ENCODE peak calls at places on chromosomes 7 and 10, in seven cellular contexts. U is HepG2, K is SK-N-SH, V is HCT116, N is GM12878, W is H1, C is K562. I is an unnamed sample. For H3K27me3, the result is how much of the 10 kb centered on the place peaks cover.

GRCh38 chr10:70714961-70715360 is 42.7 kb downstream of the ADAMTS14 start:
- DNase-seq in U (no peak), K (no peak), W (no peak), N (no peak), C (no peak), V (no peak), I (no peak)

GRCh38 chr7:157797361-157797760 is 460.6 kb downstream of the DNAJB6 start:
- DNase-seq in C (no peak), U (no peak), W (no peak), V (no peak), N (no peak), K (no peak), I (no peak)

GRCh38 chr7:104160375-104160774 is 47.4 kb downstream of the ORC5 start:
- DNase-seq in W (no peak), N (no peak), K (peak), C (peak), V (no peak), U (no peak), I (no peak)

GRCh38 chr7:133770863-133771492 is 356.2 kb upstream of the LRGUK start:
- DNase-seq in N (no peak), W (no peak), U (peak), C (no peak), K (no peak), V (no peak), I (no peak)

GRCh38 chr10:124125305-124126116 is 32.1 kb upstream of the CHST15 start:
- DNase-seq in W (no peak), C (no peak), N (no peak), K (no peak), V (peak), U (peak), I (no peak)

GRCh38 chr7:140023728-140024127 is 39.0 kb downstream of the PARP12 start:
- DNase-seq in N (no peak), K (no peak), W (no peak), V (no peak), C (no peak), U (no peak), I (no peak)

GRCh38 chr10:92110039-92110794 is 180.7 kb downstream of the CPEB3 start:
- DNase-seq in K (no peak), W (no peak), C (no peak), U (no peak), V (no peak), N (no peak), I (no peak)

GRCh38 chr7:63113713-63114285 is 884.9 kb upstream of the ZNF722 start:
- DNase-seq in K (no peak), V (no peak), C (no peak), N (no peak), U (no peak), W (no peak), I (no peak)

GRCh38 chr10:115141254-115141653 is 48.1 kb downstream of the ATRNL1 start:
- DNase-seq in K (peak), U (no peak), W (no peak), V (peak), N (no peak), C (no peak), I (no peak)

GRCh38 chr10:31758495-31758894 is 170.1 kb downstream of the ARHGAP12 start:
- DNase-seq in W (no peak), V (no peak), U (no peak), C (no peak), N (no peak), K (no peak), I (no peak)

GRCh38 chr10:133278577-133279265 is 2.1 kb upstream of the ADAM8 start:
- DNase-seq in W (no peak), K (no peak), N (no peak), C (peak), V (no peak), U (peak), I (no peak)

GRCh38 chr10:9999627-10000026 is 1018.0 kb upstream of the CELF2 start:
- DNase-seq in C (no peak), W (no peak), N (no peak), K (no peak), U (no peak), V (no peak), I (no peak)

GRCh38 chr10:72800000-72800740 is 93.4 kb upstream of the OIT3 start:
- DNase-seq in C (no peak), V (no peak), U (peak), N (no peak), W (no peak), K (peak), I (no peak)

GRCh38 chr10:91006752-91007346 is 86.0 kb upstream of the ANKRD1 start:
- DNase-seq in V (no peak), U (no peak), N (peak), K (no peak), W (no peak), C (no peak), I (no peak)

GRCh38 chr7:139231513-139232376 is 708 bp downstream of the UBN2 start:
- DNase-seq in N (no peak), U (peak), V (no peak), C (peak), W (peak), K (peak), I (no peak)

GRCh38 chr10:11757452-11757819 is 15.3 kb downstream of the ECHDC3 start:
- DNase-seq in V (no peak), U (peak), N (no peak), W (no peak), C (peak), K (peak), I (no peak)

DNA sequence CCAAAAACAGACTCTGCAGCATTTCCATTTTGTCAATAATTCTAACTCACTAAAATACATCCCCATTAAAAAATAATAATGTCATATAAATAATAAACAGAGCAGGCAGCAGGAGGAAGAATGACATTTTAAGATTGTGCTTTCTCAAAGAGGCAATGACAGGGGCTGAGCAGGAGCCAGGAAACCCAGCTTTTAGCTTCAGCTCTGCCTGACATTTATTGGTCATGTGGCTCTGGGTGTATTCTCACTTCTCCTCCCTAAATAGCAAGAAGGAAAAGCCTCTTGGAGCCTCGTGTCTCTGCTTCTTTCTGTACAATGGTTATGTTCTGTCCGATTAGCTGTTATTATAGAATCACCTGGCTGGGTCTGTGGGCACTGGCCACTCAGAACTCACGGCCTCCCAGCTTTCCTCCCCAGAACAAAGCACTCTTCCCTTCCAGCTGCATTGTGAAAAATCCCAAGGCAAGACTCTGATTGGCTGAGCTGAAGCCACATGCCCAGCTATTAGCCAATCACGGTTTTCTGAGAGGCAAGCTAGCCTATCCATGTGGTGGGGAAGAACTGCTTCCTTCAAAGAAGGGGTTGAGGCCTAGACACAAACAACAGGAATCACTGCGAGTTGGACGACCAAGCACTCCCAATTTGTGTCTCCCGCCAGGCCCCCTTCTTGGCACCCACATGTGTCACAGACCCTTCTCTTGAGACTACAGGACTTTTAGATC is 424.5 kb upstream of the FOXK1 start:
- DNase-seq in C (no peak), K (no peak), V (no peak), U (no peak), N (no peak), W (no peak), I (no peak)
- TF ChIP-seq YY1 in C (no peak), K (no peak), V (no peak), U (no peak), N (no peak), W (no peak), I (no peak)

GRCh38 chr7:11833431-11833830 is 1.4 kb upstream of the THSD7A start:
- DNase-seq in U (no peak), W (no peak), V (no peak), K (peak), C (no peak), N (no peak), I (no peak)
- H3K27me3 ChIP-seq in U (under half), W (under half), V (under half), K (under half), C (under half), N (under half), I (under half)

DNA sequence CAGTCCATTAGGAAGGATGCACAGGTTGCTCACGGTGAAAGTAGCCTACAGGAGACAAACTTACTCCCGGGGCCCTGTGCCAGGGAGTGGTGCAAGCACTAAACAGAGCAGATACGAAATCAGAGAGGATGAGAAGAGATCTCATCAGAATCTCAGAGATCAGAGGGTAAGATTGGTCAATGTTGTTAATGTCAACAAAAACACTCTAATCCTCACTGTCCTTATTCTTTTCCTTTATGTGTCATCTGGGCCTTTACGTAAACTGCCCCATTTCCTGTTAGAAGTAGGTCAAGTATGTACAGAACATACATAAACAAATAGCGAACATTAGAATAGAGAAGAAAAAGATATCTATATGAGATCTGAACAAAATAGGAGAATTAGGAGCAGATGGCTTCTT is 163.1 kb downstream of the PPP1R17 start:
- DNase-seq in W (no peak), N (no peak), K (no peak), V (no peak), U (no peak), C (no peak), I (no peak)
- TF ChIP-seq YY1 in W (no peak), N (no peak), K (no peak), V (no peak), U (no peak), C (no peak), I (no peak)

GRCh38 chr10:129896231-129897150 is 67.6 kb downstream of the EBF3 start:
- DNase-seq in W (no peak), N (no peak), K (no peak), C (no peak), V (no peak), U (no peak), I (no peak)
- H3K27me3 ChIP-seq in W (under half), N (under half), K (under half), C (half or more), V (under half), U (under half), I (under half)

GRCh38 chr7:51226042-51226755 is 90.4 kb downstream of the COBL start:
- DNase-seq in N (no peak), K (no peak), U (no peak), W (peak), C (no peak), V (no peak), I (no peak)
- TF ChIP-seq YY1 in N (no peak), K (no peak), U (no peak), W (no peak), C (no peak), V (no peak), I (no peak)

GRCh38 chr7:101162551-101163280 is 2.7 kb downstream of the VGF start:
- DNase-seq in C (peak), U (no peak), W (peak), N (no peak), K (peak), V (no peak), I (no peak)

GRCh38 chr7:101163281-101164070 is 1.9 kb downstream of the VGF start:
- DNase-seq in N (no peak), U (no peak), V (peak), C (peak), K (peak), W (peak), I (no peak)

GRCh38 chr7:101165958-101166602 is 711 bp upstream of the VGF start:
- DNase-seq in N (no peak), W (peak), C (no peak), K (peak), V (no peak), U (no peak), I (no peak)

GRCh38 chr7:101165075-101165957 is at the start of gene VGF:
- DNase-seq in K (peak), V (peak), N (no peak), W (peak), U (peak), C (peak), I (peak)

DNA sequence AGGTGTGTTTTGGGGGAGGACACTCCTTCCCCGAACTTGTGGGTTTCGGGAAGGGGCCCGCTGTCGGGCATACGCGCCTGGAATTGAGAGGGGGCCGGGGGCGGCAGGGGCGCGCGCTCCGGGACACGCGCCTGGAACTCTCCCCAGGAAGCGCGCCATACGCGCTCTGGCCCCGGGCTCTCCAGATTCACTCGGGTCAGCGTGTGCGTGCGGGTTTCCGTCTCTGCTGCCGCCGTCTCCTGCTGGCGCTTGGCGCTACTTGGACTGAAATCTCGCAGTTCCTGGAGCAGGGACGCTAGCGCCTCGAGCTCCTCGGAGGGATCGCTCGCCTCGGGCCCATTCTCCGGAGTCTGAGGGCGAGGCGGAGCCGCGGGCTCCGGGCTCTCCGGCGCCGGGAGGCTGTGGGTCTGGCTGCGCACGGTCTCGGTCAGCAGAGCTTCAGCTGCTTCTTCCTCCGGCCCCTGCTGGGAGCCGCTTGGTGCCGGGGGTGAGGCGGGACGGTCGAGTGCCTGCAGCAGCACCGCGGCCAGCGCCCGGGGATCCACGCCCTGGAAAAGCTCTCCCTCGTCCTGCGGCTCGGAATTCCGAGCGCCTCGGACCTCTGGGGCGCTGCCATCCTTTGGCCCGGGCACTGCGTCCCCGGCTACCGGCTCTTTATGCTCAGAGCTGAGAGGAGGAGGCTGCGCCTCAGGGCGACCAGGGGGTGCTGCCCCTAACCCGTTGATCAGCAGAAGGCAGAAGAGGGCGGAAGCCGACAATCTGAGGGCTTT is 1.1 kb downstream of the VGF start:
- DNase-seq in C (peak), K (peak), U (no peak), N (no peak), V (no peak), W (peak), I (no peak)
- H3K27me3 ChIP-seq in C (under half), K (under half), U (under half), N (under half), V (under half), W (under half), I (under half)

GRCh38 chr10:1939016-1939415 is 201.7 kb upstream of the ADARB2 start:
- DNase-seq in U (no peak), K (no peak), V (no peak), N (no peak), W (no peak), C (no peak), I (no peak)
- TF ChIP-seq YY1 in U (no peak), K (no peak), V (no peak), N (no peak), W (no peak), C (no peak), I (no peak)

DNA sequence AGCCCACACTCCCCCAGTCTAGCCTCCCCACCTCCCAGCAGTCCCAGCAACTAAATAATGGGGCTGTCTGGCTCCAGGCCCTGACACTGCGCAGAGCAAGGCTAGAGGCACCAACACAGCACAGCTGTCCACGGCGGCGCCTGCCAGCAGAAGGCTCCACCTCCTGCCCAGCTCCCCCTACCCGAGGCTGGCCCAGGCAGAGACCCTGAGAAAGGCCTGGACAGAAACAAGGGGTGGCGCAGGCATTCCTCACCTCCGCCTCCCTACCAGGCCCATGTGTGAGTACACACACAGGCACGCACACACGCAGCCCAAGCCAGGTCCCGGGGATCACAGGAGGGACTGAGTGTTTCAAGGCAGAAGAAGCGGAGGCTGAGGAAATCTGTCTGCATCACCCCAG is 6.0 kb downstream of the KCNH2 start:
- DNase-seq in C (no peak), N (no peak), W (no peak), K (peak), V (no peak), U (no peak), I (no peak)
- H3K27me3 ChIP-seq in C (under half), N (under half), W (under half), K (half or more), V (under half), U (under half), I (under half)

DNA sequence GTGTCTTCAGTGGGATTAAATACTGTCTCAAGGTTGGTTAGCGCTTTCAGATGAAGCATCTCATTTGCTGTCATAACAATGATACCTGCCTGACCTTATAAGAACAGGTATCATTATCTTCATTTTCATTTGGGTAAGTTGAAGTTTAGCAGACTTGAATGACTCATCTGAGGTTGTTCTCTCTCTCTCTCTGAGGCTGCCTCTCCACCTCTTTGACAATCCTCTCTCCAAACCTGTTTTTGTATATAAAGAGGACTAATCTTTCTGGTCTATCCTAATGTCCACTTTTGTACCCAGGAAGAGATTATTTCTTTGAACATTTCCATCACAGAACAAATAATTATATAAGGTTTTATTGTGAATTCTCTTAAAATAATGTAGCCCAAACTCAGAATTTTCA is 291.4 kb downstream of the KLF6 start:
- DNase-seq in W (no peak), U (no peak), V (no peak), K (no peak), N (no peak), C (no peak), I (no peak)
- TF ChIP-seq YY1 in W (no peak), U (no peak), V (no peak), K (no peak), N (no peak), C (no peak), I (no peak)

DNA sequence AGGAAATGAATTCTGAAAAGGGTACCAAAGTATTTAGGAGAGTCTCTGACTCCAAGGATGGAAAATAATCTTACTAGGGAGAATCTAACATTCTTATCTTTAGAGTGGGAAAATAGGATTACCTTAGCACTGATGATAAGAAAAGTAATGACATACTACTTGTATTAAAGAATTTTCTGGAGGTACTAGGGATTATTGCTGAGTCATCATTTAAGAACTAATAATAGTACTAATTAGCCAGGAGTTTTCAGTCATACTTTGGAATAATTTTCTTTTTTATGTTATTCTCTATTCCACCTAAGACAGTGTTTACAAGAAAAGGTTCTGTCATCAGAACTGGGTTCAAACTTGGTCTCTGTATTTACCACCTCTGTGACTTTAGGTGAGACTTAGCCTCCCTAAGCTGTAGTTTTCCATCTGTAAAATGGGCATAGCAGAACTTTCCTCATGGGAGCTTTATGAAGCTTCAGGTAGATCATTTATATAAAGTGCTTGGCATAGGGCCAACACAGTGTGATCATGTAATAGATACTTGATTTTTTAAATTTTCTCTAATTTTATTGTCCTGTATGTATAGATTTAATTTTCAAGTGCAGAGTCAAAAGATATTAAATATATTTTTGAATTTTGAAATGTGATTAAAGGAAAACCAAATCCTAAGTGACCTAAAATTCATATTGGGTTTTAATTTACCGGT is 20.4 kb downstream of the ITGB8 start:
- DNase-seq in V (no peak), K (no peak), N (no peak), W (no peak), U (no peak), C (no peak), I (no peak)
- H3K27me3 ChIP-seq in V (under half), K (under half), N (under half), W (under half), U (under half), C (under half), I (under half)

I was measured in NT2/D1.